ENCODE peak calls at places on chromosome 6, in seven cellular contexts. One of them, this sample, is unnamed.

GRCh38 chr6:18226451-18226850 is 37.9 kb downstream of the DEK start:
- DNase-seq in stimulated activated CD4-positive, alpha-beta T cell treated with anti-CD3 and anti-CD28 coated beads, Interleukin-1b, Interleukin-23, amount 100 ng/mL, for 24 hours: no peak
- DNase-seq in stimulated activated naive CD8-positive, alpha-beta T cell treated with anti-CD3 and anti-CD28 coated beads, Interleukin-15, Interleukin-2, amounts not matched to agents 100 U/mL and 50 U/mL, for 24 hours: no peak
- DNase-seq in HT1080: no peak
- DNase-seq in T follicular helper cell: no peak
- DNase-seq in iPS-NIHi11: no peak
- DNase-seq in activated naive CD4-positive, alpha-beta T cell treated with Interleukin-2 at 50 U/mL for 16 hours: no peak
- DNase-seq in this sample: no peak

GRCh38 chr6:121584591-121585369 is 149.3 kb downstream of the GJA1 start:
- DNase-seq in stimulated activated CD4-positive, alpha-beta T cell treated with anti-CD3 and anti-CD28 coated beads, Interleukin-1b, Interleukin-23, amount 100 ng/mL, for 24 hours: no peak
- DNase-seq in stimulated activated naive CD8-positive, alpha-beta T cell treated with anti-CD3 and anti-CD28 coated beads, Interleukin-15, Interleukin-2, amounts not matched to agents 100 U/mL and 50 U/mL, for 24 hours: no peak
- DNase-seq in HT1080: no peak
- DNase-seq in T follicular helper cell: no peak
- DNase-seq in iPS-NIHi11: no peak
- DNase-seq in activated naive CD4-positive, alpha-beta T cell treated with Interleukin-2 at 50 U/mL for 16 hours: no peak
- DNase-seq in this sample: no peak

GRCh38 chr6:114049367-114049966 is 78.5 kb upstream of the HDAC2 start:
- DNase-seq in stimulated activated CD4-positive, alpha-beta T cell treated with anti-CD3 and anti-CD28 coated beads, Interleukin-1b, Interleukin-23, amount 100 ng/mL, for 24 hours: no peak
- DNase-seq in stimulated activated naive CD8-positive, alpha-beta T cell treated with anti-CD3 and anti-CD28 coated beads, Interleukin-15, Interleukin-2, amounts not matched to agents 100 U/mL and 50 U/mL, for 24 hours: no peak
- DNase-seq in HT1080: peak; percentile 34
- DNase-seq in T follicular helper cell: no peak
- DNase-seq in iPS-NIHi11: no peak
- DNase-seq in activated naive CD4-positive, alpha-beta T cell treated with Interleukin-2 at 50 U/mL for 16 hours: no peak
- DNase-seq in this sample: no peak

GRCh38 chr6:134373282-134373922 is 55.5 kb upstream of the SGK1 start:
- DNase-seq in stimulated activated CD4-positive, alpha-beta T cell treated with anti-CD3 and anti-CD28 coated beads, Interleukin-1b, Interleukin-23, amount 100 ng/mL, for 24 hours: no peak
- DNase-seq in stimulated activated naive CD8-positive, alpha-beta T cell treated with anti-CD3 and anti-CD28 coated beads, Interleukin-15, Interleukin-2, amounts not matched to agents 100 U/mL and 50 U/mL, for 24 hours: no peak
- DNase-seq in HT1080: peak; percentile 76
- DNase-seq in T follicular helper cell: no peak
- DNase-seq in iPS-NIHi11: no peak
- DNase-seq in activated naive CD4-positive, alpha-beta T cell treated with Interleukin-2 at 50 U/mL for 16 hours: no peak
- DNase-seq in this sample: no peak

GRCh38 chr6:3911614-3912336 is 62.6 kb downstream of the FAM50B start:
- DNase-seq in stimulated activated CD4-positive, alpha-beta T cell treated with anti-CD3 and anti-CD28 coated beads, Interleukin-1b, Interleukin-23, amount 100 ng/mL, for 24 hours: no peak
- DNase-seq in stimulated activated naive CD8-positive, alpha-beta T cell treated with anti-CD3 and anti-CD28 coated beads, Interleukin-15, Interleukin-2, amounts not matched to agents 100 U/mL and 50 U/mL, for 24 hours: no peak
- DNase-seq in HT1080: peak; percentile 93
- DNase-seq in T follicular helper cell: no peak
- DNase-seq in iPS-NIHi11: no peak
- DNase-seq in activated naive CD4-positive, alpha-beta T cell treated with Interleukin-2 at 50 U/mL for 16 hours: no peak
- DNase-seq in this sample: no peak

GRCh38 chr6:2611092-2611491 is 139.6 kb downstream of the MYLK4 start:
- DNase-seq in stimulated activated CD4-positive, alpha-beta T cell treated with anti-CD3 and anti-CD28 coated beads, Interleukin-1b, Interleukin-23, amount 100 ng/mL, for 24 hours: no peak
- DNase-seq in stimulated activated naive CD8-positive, alpha-beta T cell treated with anti-CD3 and anti-CD28 coated beads, Interleukin-15, Interleukin-2, amounts not matched to agents 100 U/mL and 50 U/mL, for 24 hours: no peak
- DNase-seq in HT1080: peak; percentile 13
- DNase-seq in T follicular helper cell: no peak
- DNase-seq in iPS-NIHi11: no peak
- DNase-seq in activated naive CD4-positive, alpha-beta T cell treated with Interleukin-2 at 50 U/mL for 16 hours: no peak
- DNase-seq in this sample: no peak

GRCh38 chr6:118372413-118372812 is 175.7 kb upstream of the PLN start:
- DNase-seq in stimulated activated CD4-positive, alpha-beta T cell treated with anti-CD3 and anti-CD28 coated beads, Interleukin-1b, Interleukin-23, amount 100 ng/mL, for 24 hours: no peak
- DNase-seq in stimulated activated naive CD8-positive, alpha-beta T cell treated with anti-CD3 and anti-CD28 coated beads, Interleukin-15, Interleukin-2, amounts not matched to agents 100 U/mL and 50 U/mL, for 24 hours: no peak
- DNase-seq in HT1080: peak; percentile 32
- DNase-seq in T follicular helper cell: no peak
- DNase-seq in iPS-NIHi11: no peak
- DNase-seq in activated naive CD4-positive, alpha-beta T cell treated with Interleukin-2 at 50 U/mL for 16 hours: no peak
- DNase-seq in this sample: no peak

GRCh38 chr6:139369568-139370046 is 4.8 kb downstream of the CITED2 start:
- DNase-seq in stimulated activated CD4-positive, alpha-beta T cell treated with anti-CD3 and anti-CD28 coated beads, Interleukin-1b, Interleukin-23, amount 100 ng/mL, for 24 hours: no peak
- DNase-seq in stimulated activated naive CD8-positive, alpha-beta T cell treated with anti-CD3 and anti-CD28 coated beads, Interleukin-15, Interleukin-2, amounts not matched to agents 100 U/mL and 50 U/mL, for 24 hours: no peak
- DNase-seq in HT1080: peak; percentile 24
- DNase-seq in T follicular helper cell: no peak
- DNase-seq in iPS-NIHi11: peak; percentile 24
- DNase-seq in activated naive CD4-positive, alpha-beta T cell treated with Interleukin-2 at 50 U/mL for 16 hours: no peak
- DNase-seq in this sample: no peak

GRCh38 chr6:45715508-45715803 is 300.2 kb downstream of the CLIC5 start:
- DNase-seq in stimulated activated CD4-positive, alpha-beta T cell treated with anti-CD3 and anti-CD28 coated beads, Interleukin-1b, Interleukin-23, amount 100 ng/mL, for 24 hours: no peak
- DNase-seq in stimulated activated naive CD8-positive, alpha-beta T cell treated with anti-CD3 and anti-CD28 coated beads, Interleukin-15, Interleukin-2, amounts not matched to agents 100 U/mL and 50 U/mL, for 24 hours: peak; percentile 38
- DNase-seq in HT1080: no peak
- DNase-seq in T follicular helper cell: no peak
- DNase-seq in iPS-NIHi11: no peak
- DNase-seq in activated naive CD4-positive, alpha-beta T cell treated with Interleukin-2 at 50 U/mL for 16 hours: no peak
- DNase-seq in this sample: no peak

GRCh38 chr6:105317607-105318533 is 85.0 kb downstream of the PREP start:
- DNase-seq in stimulated activated CD4-positive, alpha-beta T cell treated with anti-CD3 and anti-CD28 coated beads, Interleukin-1b, Interleukin-23, amount 100 ng/mL, for 24 hours: no peak
- DNase-seq in stimulated activated naive CD8-positive, alpha-beta T cell treated with anti-CD3 and anti-CD28 coated beads, Interleukin-15, Interleukin-2, amounts not matched to agents 100 U/mL and 50 U/mL, for 24 hours: no peak
- DNase-seq in HT1080: no peak
- DNase-seq in T follicular helper cell: no peak
- DNase-seq in iPS-NIHi11: peak; percentile 23
- DNase-seq in activated naive CD4-positive, alpha-beta T cell treated with Interleukin-2 at 50 U/mL for 16 hours: no peak
- DNase-seq in this sample: no peak

GRCh38 chr6:117674503-117674902 is 766 bp upstream of the NUS1 start:
- DNase-seq in stimulated activated CD4-positive, alpha-beta T cell treated with anti-CD3 and anti-CD28 coated beads, Interleukin-1b, Interleukin-23, amount 100 ng/mL, for 24 hours: no peak
- DNase-seq in stimulated activated naive CD8-positive, alpha-beta T cell treated with anti-CD3 and anti-CD28 coated beads, Interleukin-15, Interleukin-2, amounts not matched to agents 100 U/mL and 50 U/mL, for 24 hours: no peak
- DNase-seq in HT1080: no peak
- DNase-seq in T follicular helper cell: no peak
- DNase-seq in iPS-NIHi11: no peak
- DNase-seq in activated naive CD4-positive, alpha-beta T cell treated with Interleukin-2 at 50 U/mL for 16 hours: no peak
- DNase-seq in this sample: no peak

GRCh38 chr6:41372526-41373366 is 37.3 kb downstream of the NCR2 start:
- DNase-seq in stimulated activated CD4-positive, alpha-beta T cell treated with anti-CD3 and anti-CD28 coated beads, Interleukin-1b, Interleukin-23, amount 100 ng/mL, for 24 hours: no peak
- DNase-seq in stimulated activated naive CD8-positive, alpha-beta T cell treated with anti-CD3 and anti-CD28 coated beads, Interleukin-15, Interleukin-2, amounts not matched to agents 100 U/mL and 50 U/mL, for 24 hours: peak; percentile 11
- DNase-seq in HT1080: no peak
- DNase-seq in T follicular helper cell: no peak
- DNase-seq in iPS-NIHi11: peak; percentile 66
- DNase-seq in activated naive CD4-positive, alpha-beta T cell treated with Interleukin-2 at 50 U/mL for 16 hours: no peak
- DNase-seq in this sample: no peak

GRCh38 chr6:110534731-110535164 is 58.3 kb upstream of the SLC22A16 start:
- DNase-seq in stimulated activated CD4-positive, alpha-beta T cell treated with anti-CD3 and anti-CD28 coated beads, Interleukin-1b, Interleukin-23, amount 100 ng/mL, for 24 hours: no peak
- DNase-seq in stimulated activated naive CD8-positive, alpha-beta T cell treated with anti-CD3 and anti-CD28 coated beads, Interleukin-15, Interleukin-2, amounts not matched to agents 100 U/mL and 50 U/mL, for 24 hours: no peak
- DNase-seq in HT1080: peak; percentile 83
- DNase-seq in T follicular helper cell: no peak
- DNase-seq in iPS-NIHi11: no peak
- DNase-seq in activated naive CD4-positive, alpha-beta T cell treated with Interleukin-2 at 50 U/mL for 16 hours: no peak
- DNase-seq in this sample: no peak

GRCh38 chr6:77650098-77650663 is 2.7 kb upstream of the MEI4 start:
- DNase-seq in stimulated activated CD4-positive, alpha-beta T cell treated with anti-CD3 and anti-CD28 coated beads, Interleukin-1b, Interleukin-23, amount 100 ng/mL, for 24 hours: peak; percentile 0
- DNase-seq in stimulated activated naive CD8-positive, alpha-beta T cell treated with anti-CD3 and anti-CD28 coated beads, Interleukin-15, Interleukin-2, amounts not matched to agents 100 U/mL and 50 U/mL, for 24 hours: peak; percentile 30
- DNase-seq in HT1080: no peak
- DNase-seq in T follicular helper cell: no peak
- DNase-seq in iPS-NIHi11: peak; percentile 64
- DNase-seq in activated naive CD4-positive, alpha-beta T cell treated with Interleukin-2 at 50 U/mL for 16 hours: no peak
- DNase-seq in this sample: peak; percentile 75

GRCh38 chr6:152981989-152982767 is 663 bp downstream of the FBXO5 start:
- DNase-seq in stimulated activated CD4-positive, alpha-beta T cell treated with anti-CD3 and anti-CD28 coated beads, Interleukin-1b, Interleukin-23, amount 100 ng/mL, for 24 hours: peak; percentile 21
- DNase-seq in stimulated activated naive CD8-positive, alpha-beta T cell treated with anti-CD3 and anti-CD28 coated beads, Interleukin-15, Interleukin-2, amounts not matched to agents 100 U/mL and 50 U/mL, for 24 hours: peak; percentile 54
- DNase-seq in HT1080: no peak
- DNase-seq in T follicular helper cell: no peak
- DNase-seq in iPS-NIHi11: peak; percentile 15
- DNase-seq in activated naive CD4-positive, alpha-beta T cell treated with Interleukin-2 at 50 U/mL for 16 hours: no peak
- DNase-seq in this sample: no peak

GRCh38 chr6:95404777-95405176 is 172.6 kb upstream of the MANEA start:
- DNase-seq in stimulated activated CD4-positive, alpha-beta T cell treated with anti-CD3 and anti-CD28 coated beads, Interleukin-1b, Interleukin-23, amount 100 ng/mL, for 24 hours: no peak
- DNase-seq in stimulated activated naive CD8-positive, alpha-beta T cell treated with anti-CD3 and anti-CD28 coated beads, Interleukin-15, Interleukin-2, amounts not matched to agents 100 U/mL and 50 U/mL, for 24 hours: no peak
- DNase-seq in HT1080: no peak
- DNase-seq in T follicular helper cell: no peak
- DNase-seq in iPS-NIHi11: no peak
- DNase-seq in activated naive CD4-positive, alpha-beta T cell treated with Interleukin-2 at 50 U/mL for 16 hours: no peak
- DNase-seq in this sample: no peak

GRCh38 chr6:26598267-26598666 is 1.5 kb downstream of the ABT1 start:
- DNase-seq in stimulated activated CD4-positive, alpha-beta T cell treated with anti-CD3 and anti-CD28 coated beads, Interleukin-1b, Interleukin-23, amount 100 ng/mL, for 24 hours: no peak
- DNase-seq in stimulated activated naive CD8-positive, alpha-beta T cell treated with anti-CD3 and anti-CD28 coated beads, Interleukin-15, Interleukin-2, amounts not matched to agents 100 U/mL and 50 U/mL, for 24 hours: no peak
- DNase-seq in HT1080: no peak
- DNase-seq in T follicular helper cell: no peak
- DNase-seq in iPS-NIHi11: no peak
- DNase-seq in activated naive CD4-positive, alpha-beta T cell treated with Interleukin-2 at 50 U/mL for 16 hours: no peak
- DNase-seq in this sample: no peak

GRCh38 chr6:169800668-169801395 is 49.4 kb downstream of the ERMARD start:
- DNase-seq in stimulated activated CD4-positive, alpha-beta T cell treated with anti-CD3 and anti-CD28 coated beads, Interleukin-1b, Interleukin-23, amount 100 ng/mL, for 24 hours: no peak
- DNase-seq in stimulated activated naive CD8-positive, alpha-beta T cell treated with anti-CD3 and anti-CD28 coated beads, Interleukin-15, Interleukin-2, amounts not matched to agents 100 U/mL and 50 U/mL, for 24 hours: no peak
- DNase-seq in HT1080: peak; percentile 76
- DNase-seq in T follicular helper cell: no peak
- DNase-seq in iPS-NIHi11: no peak
- DNase-seq in activated naive CD4-positive, alpha-beta T cell treated with Interleukin-2 at 50 U/mL for 16 hours: no peak
- DNase-seq in this sample: peak; percentile 37

GRCh38 chr6:38319259-38320255 is 320.2 kb downstream of the BTBD9 start:
- DNase-seq in stimulated activated CD4-positive, alpha-beta T cell treated with anti-CD3 and anti-CD28 coated beads, Interleukin-1b, Interleukin-23, amount 100 ng/mL, for 24 hours: no peak
- DNase-seq in stimulated activated naive CD8-positive, alpha-beta T cell treated with anti-CD3 and anti-CD28 coated beads, Interleukin-15, Interleukin-2, amounts not matched to agents 100 U/mL and 50 U/mL, for 24 hours: no peak
- DNase-seq in HT1080: no peak
- DNase-seq in T follicular helper cell: no peak
- DNase-seq in iPS-NIHi11: peak; percentile 20
- DNase-seq in activated naive CD4-positive, alpha-beta T cell treated with Interleukin-2 at 50 U/mL for 16 hours: no peak
- DNase-seq in this sample: no peak

GRCh38 chr6:160005861-160006540 is 37.1 kb downstream of the IGF2R start:
- DNase-seq in stimulated activated CD4-positive, alpha-beta T cell treated with anti-CD3 and anti-CD28 coated beads, Interleukin-1b, Interleukin-23, amount 100 ng/mL, for 24 hours: no peak
- DNase-seq in stimulated activated naive CD8-positive, alpha-beta T cell treated with anti-CD3 and anti-CD28 coated beads, Interleukin-15, Interleukin-2, amounts not matched to agents 100 U/mL and 50 U/mL, for 24 hours: no peak
- DNase-seq in HT1080: no peak
- DNase-seq in T follicular helper cell: no peak
- DNase-seq in iPS-NIHi11: peak; percentile 48
- DNase-seq in activated naive CD4-positive, alpha-beta T cell treated with Interleukin-2 at 50 U/mL for 16 hours: no peak
- DNase-seq in this sample: no peak

GRCh38 chr6:143110572-143110971 is 49.9 kb downstream of the AIG1 start:
- DNase-seq in stimulated activated CD4-positive, alpha-beta T cell treated with anti-CD3 and anti-CD28 coated beads, Interleukin-1b, Interleukin-23, amount 100 ng/mL, for 24 hours: no peak
- DNase-seq in stimulated activated naive CD8-positive, alpha-beta T cell treated with anti-CD3 and anti-CD28 coated beads, Interleukin-15, Interleukin-2, amounts not matched to agents 100 U/mL and 50 U/mL, for 24 hours: no peak
- DNase-seq in HT1080: no peak
- DNase-seq in T follicular helper cell: no peak
- DNase-seq in iPS-NIHi11: no peak
- DNase-seq in activated naive CD4-positive, alpha-beta T cell treated with Interleukin-2 at 50 U/mL for 16 hours: no peak
- DNase-seq in this sample: no peak

This sample was measured in mesothelial cell of epicardium.